ENCODE peak calls at places on chromosomes 6 and 20, in eight cellular contexts. Y is breast epithelium; J is Caco-2; I is SJSA1; W is H9; O is naive thymus-derived CD4-positive, alpha-beta T cell; E is heart left ventricle; Z is upper lobe of right lung. G is an unnamed sample. For H3K9me3, the result is how much of the 10 kb centered on the place peaks cover.

GRCh38 chr20:61933951-61934715 is 131.5 kb downstream of the TAF4 start:
- DNase-seq in Y (no peak), J (peak), I (no peak), W (no peak), O (no peak), E (no peak), Z (peak), G (no peak)

GRCh38 chr6:25876203-25876602 is 2.2 kb upstream of the SLC17A3 start:
- DNase-seq in Y (no peak), J (no peak), I (no peak), W (no peak), O (no peak), E (no peak), Z (no peak), G (no peak)

GRCh38 chr6:119479860-119480655 is 130.5 kb upstream of the MAN1A1 start:
- DNase-seq in Y (no peak), J (no peak), I (no peak), W (no peak), O (no peak), E (no peak), Z (no peak), G (no peak)

GRCh38 chr20:13865825-13866351 is 81.1 kb downstream of the NDUFAF5 start:
- DNase-seq in Y (no peak), J (no peak), I (no peak), W (no peak), O (no peak), E (no peak), Z (no peak), G (no peak)

GRCh38 chr6:57262901-57263694 is 41.0 kb upstream of the RAB23 start:
- DNase-seq in Y (no peak), J (no peak), I (peak), W (no peak), O (no peak), E (no peak), Z (no peak), G (no peak)

GRCh38 chr20:57402206-57403125 is 11.3 kb downstream of the RBM38 start:
- DNase-seq in Y (no peak), J (no peak), I (no peak), W (no peak), O (no peak), E (no peak), Z (no peak), G (no peak)

GRCh38 chr6:46948699-46949098 is 27.0 kb upstream of the ADGRF5 start:
- DNase-seq in Y (no peak), J (no peak), I (peak), W (no peak), O (no peak), E (peak), Z (no peak), G (no peak)

GRCh38 chr20:1440024-1440423 is 26.6 kb downstream of the NSFL1C start:
- DNase-seq in Y (no peak), J (no peak), I (no peak), W (peak), O (no peak), E (no peak), Z (no peak), G (no peak)

GRCh38 chr6:80197474-80197873 is 91.0 kb downstream of the BCKDHB start:
- DNase-seq in Y (no peak), J (no peak), I (no peak), W (no peak), O (no peak), E (peak), Z (no peak), G (no peak)

GRCh38 chr20:63937596-63937995 is 18.6 kb downstream of the UCKL1 start:
- DNase-seq in Y (no peak), J (no peak), I (no peak), W (no peak), O (no peak), E (no peak), Z (no peak), G (no peak)

GRCh38 chr6:139597087-139597763 is 222.8 kb upstream of the CITED2 start:
- DNase-seq in Y (no peak), J (no peak), I (no peak), W (no peak), O (no peak), E (no peak), Z (no peak), G (no peak)

GRCh38 chr6:131982740-131983259 is 31.6 kb upstream of the CCN2 start:
- DNase-seq in Y (no peak), J (no peak), I (peak), W (no peak), O (no peak), E (no peak), Z (no peak), G (no peak)

GRCh38 chr20:54207743-54208491 is at the start of gene PFDN4:
- DNase-seq in Y (peak), J (peak), I (peak), W (peak), O (peak), E (peak), Z (peak), G (peak)

GRCh38 chr6:31614674-31615578 is at the start of gene AIF1:
- DNase-seq in Y (no peak), J (peak), I (no peak), W (no peak), O (no peak), E (no peak), Z (no peak), G (no peak)

GRCh38 chr20:41566896-41567527 is 51.2 kb downstream of the CHD6 start:
- DNase-seq in Y (no peak), J (no peak), I (no peak), W (no peak), O (no peak), E (no peak), Z (no peak), G (no peak)

GRCh38 chr6:3841711-3842565 is 7.2 kb upstream of the FAM50B start:
- DNase-seq in Y (peak), J (no peak), I (peak), W (no peak), O (no peak), E (no peak), Z (no peak), G (no peak)

GRCh38 chr6:52365871-52366540 is 4.1 kb downstream of the PAQR8 start:
- DNase-seq in Y (no peak), J (no peak), I (peak), W (no peak), O (no peak), E (no peak), Z (no peak), G (no peak)

GRCh38 chr6:6752129-6752528 is 163.6 kb downstream of the LY86 start:
- DNase-seq in Y (no peak), J (no peak), I (no peak), W (no peak), O (no peak), E (no peak), Z (no peak), G (no peak)

GRCh38 chr20:62365814-62366369 is 1.2 kb downstream of the LAMA5 start:
- DNase-seq in Y (no peak), J (peak), I (no peak), W (peak), O (no peak), E (peak), Z (peak), G (no peak)

GRCh38 chr6:153312633-153313032 is 181.6 kb upstream of the RGS17 start:
- DNase-seq in Y (no peak), J (no peak), I (peak), W (peak), O (no peak), E (no peak), Z (peak), G (no peak)

GRCh38 chr6:24854077-24854670 is 55.5 kb upstream of the ARMH2 start:
- DNase-seq in Y (no peak), J (no peak), I (no peak), W (no peak), O (no peak), E (no peak), Z (no peak), G (no peak)

GRCh38 chr6:6323352-6323751 is 2.9 kb upstream of the F13A1 start:
- DNase-seq in Y (no peak), J (no peak), I (no peak), W (no peak), O (no peak), E (no peak), Z (no peak), G (no peak)

GRCh38 chr6:42131531-42131930 is 10.9 kb downstream of the C6orf132 start:
- DNase-seq in Y (no peak), J (no peak), I (peak), W (no peak), O (no peak), E (no peak), Z (no peak), G (no peak)

GRCh38 chr20:4455301-4455701 is 266.4 kb upstream of the PRND start:
- DNase-seq in Y (no peak), J (no peak), I (no peak), W (no peak), O (no peak), E (no peak), Z (no peak), G (no peak)

GRCh38 chr6:166782541-166782940 is 155.5 kb upstream of the RPS6KA2 start:
- DNase-seq in Y (no peak), J (no peak), I (no peak), W (no peak), O (no peak), E (no peak), Z (no peak), G (no peak)

GRCh38 chr6:138285800-138286199 is 67.5 kb upstream of the PBOV1 start:
- DNase-seq in Y (no peak), J (no peak), I (no peak), W (no peak), O (no peak), E (no peak), Z (no peak), G (no peak)

GRCh38 chr20:37111926-37112455 is 16.2 kb upstream of the RBL1 start:
- DNase-seq in Y (no peak), J (no peak), I (no peak), W (no peak), O (no peak), E (no peak), Z (no peak), G (no peak)

GRCh38 chr6:150528648-150529285 is 70.9 kb upstream of the PLEKHG1 start:
- DNase-seq in Y (peak), J (peak), I (no peak), W (peak), O (no peak), E (peak), Z (no peak), G (no peak)

GRCh38 chr20:3563548-3564177 is 92.8 kb downstream of the ATRN start:
- DNase-seq in Y (no peak), J (no peak), I (peak), W (no peak), O (no peak), E (no peak), Z (no peak), G (no peak)

GRCh38 chr6:28776269-28777146 is 147.3 kb downstream of the TRIM27 start:
- DNase-seq in Y (no peak), J (no peak), I (no peak), W (peak), O (no peak), E (no peak), Z (no peak), G (no peak)

GRCh38 chr6:27547157-27548075 is 74.5 kb upstream of the ZNF184 start:
- DNase-seq in Y (no peak), J (peak), I (peak), W (peak), O (no peak), E (no peak), Z (no peak), G (no peak)

GRCh38 chr20:62922451-62922921 is 3.8 kb downstream of the DIDO1 start:
- DNase-seq in Y (no peak), J (peak), I (no peak), W (no peak), O (no peak), E (no peak), Z (no peak), G (peak)

GRCh38 chr6:77837034-77837784 is 184.4 kb downstream of the MEI4 start:
- DNase-seq in Y (no peak), J (no peak), I (no peak), W (no peak), O (no peak), E (no peak), Z (no peak), G (no peak)

GRCh38 chr6:6918216-6918983 is 189.4 kb upstream of the RREB1 start:
- DNase-seq in Y (no peak), J (no peak), I (no peak), W (no peak), O (no peak), E (no peak), Z (no peak), G (no peak)

GRCh38 chr6:6815732-6816131 is 227.2 kb downstream of the LY86 start:
- DNase-seq in Y (no peak), J (no peak), I (no peak), W (no peak), O (no peak), E (no peak), Z (no peak), G (no peak)

GRCh38 chr6:157710604-157711003 is 112.4 kb upstream of the SNX9 start:
- DNase-seq in Y (no peak), J (no peak), I (no peak), W (no peak), O (no peak), E (no peak), Z (no peak), G (no peak)

DNA sequence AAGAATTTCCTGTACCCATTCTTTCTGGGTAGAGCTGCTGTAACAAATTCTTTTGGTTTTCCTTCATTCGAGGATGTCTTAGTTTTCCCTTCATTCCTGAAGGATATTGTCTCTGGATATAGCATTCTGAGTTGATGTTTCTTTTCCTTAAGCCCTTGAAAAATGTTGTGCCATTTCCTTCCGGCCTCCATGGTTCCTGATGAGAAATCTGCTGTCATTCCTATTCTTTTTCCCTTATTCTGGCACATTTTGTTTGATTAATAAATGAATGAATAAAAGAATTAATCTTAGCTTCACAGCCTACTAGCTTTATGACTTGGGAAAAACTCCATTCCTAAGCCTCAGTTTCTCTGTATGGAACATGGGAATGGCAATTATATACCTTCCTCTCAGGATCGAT is 173.1 kb downstream of the EYA2 start:
- DNase-seq in Y (no peak), J (no peak), I (no peak), W (no peak), O (no peak), E (no peak), Z (no peak), G (no peak)
- H3K9me3 ChIP-seq in Y (under half), J (under half), I (under half), W (under half), O (under half), E (under half), Z (under half), G (under half)

DNA sequence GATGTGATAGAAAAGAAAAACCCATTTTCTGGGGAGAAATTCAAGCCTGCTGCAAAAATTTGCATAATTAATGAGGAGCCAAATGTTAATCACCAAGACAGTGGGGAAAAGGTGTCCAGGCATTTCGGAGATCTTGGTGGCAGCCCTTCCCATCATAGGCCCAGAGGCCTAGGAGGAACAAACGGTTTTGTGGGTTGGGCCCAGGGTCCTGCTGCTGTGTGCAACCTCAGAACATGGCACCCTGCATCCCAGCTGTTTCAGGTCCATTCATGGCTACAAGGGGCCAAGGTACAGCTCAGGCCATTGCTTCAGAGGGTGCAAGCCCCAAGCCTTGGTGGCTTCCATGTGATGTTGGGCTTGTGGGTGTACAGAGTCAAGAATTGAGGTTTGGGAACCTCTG is 189.8 kb upstream of the IMPG1 start:
- DNase-seq in Y (no peak), J (no peak), I (no peak), W (no peak), O (no peak), E (no peak), Z (no peak), G (no peak)
- H3K9me3 ChIP-seq in Y (under half), J (under half), I (under half), W (under half), O (under half), E (under half), Z (under half), G (under half)

GRCh38 chr6:22372922-22373321 is 76.1 kb upstream of the PRL start:
- DNase-seq in Y (no peak), J (no peak), I (no peak), W (no peak), O (no peak), E (no peak), Z (no peak), G (no peak)
- H3K9me3 ChIP-seq in Y (under half), J (under half), I (under half), W (under half), O (under half), E (under half), Z (under half), G (under half)

GRCh38 chr6:37221585-37222124 is 35.9 kb upstream of the TBC1D22B start:
- DNase-seq in Y (no peak), J (no peak), I (no peak), W (no peak), O (no peak), E (no peak), Z (no peak), G (no peak)
- H3K9me3 ChIP-seq in Y (under half), J (under half), I (under half), W (under half), O (under half), E (under half), Z (under half), G (under half)

DNA sequence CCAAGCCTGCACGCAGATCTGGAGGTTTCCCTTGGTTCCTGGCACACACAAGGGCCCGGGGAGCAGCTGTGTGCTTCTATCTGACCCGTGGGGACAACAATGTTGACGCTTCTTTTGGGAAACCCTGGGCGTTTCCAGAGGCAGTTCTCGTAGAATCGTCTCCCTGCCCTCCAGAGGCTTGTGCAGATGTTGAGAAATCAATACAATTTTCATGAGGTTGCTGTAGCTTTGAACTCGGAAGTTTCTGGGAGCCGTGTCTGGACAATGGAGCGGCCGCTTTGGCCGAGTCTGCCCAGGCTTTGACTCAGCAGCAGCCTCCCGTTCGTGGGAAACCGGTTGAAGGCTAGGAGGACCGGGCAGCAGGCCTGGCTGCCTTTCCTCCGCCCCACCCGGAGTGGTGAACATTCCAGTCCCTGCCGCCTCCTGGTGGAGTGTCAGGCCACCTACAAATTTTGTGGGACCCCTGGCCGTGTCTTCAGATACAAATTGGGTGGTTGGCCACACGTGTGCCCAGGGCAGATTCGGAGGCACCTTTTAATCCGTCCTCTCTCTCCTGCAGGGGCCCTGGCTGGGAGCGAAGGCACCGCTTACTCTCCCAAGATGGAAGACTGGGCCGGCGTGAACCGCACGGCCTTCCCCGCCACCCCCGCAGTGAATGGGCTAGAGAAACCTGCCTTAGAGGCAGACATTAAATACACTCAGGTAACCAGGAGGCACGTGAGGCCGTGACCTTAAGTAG is 2.7 kb downstream of the PAX1 start:
- DNase-seq in Y (no peak), J (no peak), I (no peak), W (no peak), O (no peak), E (no peak), Z (no peak), G (no peak)
- H3K9me3 ChIP-seq in Y (under half), J (under half), I (under half), W (under half), O (under half), E (under half), Z (under half), G (under half)

GRCh38 chr20:55790178-55790577 is 215.1 kb downstream of the CBLN4 start:
- DNase-seq in Y (no peak), J (no peak), I (no peak), W (no peak), O (no peak), E (no peak), Z (no peak), G (no peak)
- H3K9me3 ChIP-seq in Y (under half), J (under half), I (under half), W (under half), O (under half), E (under half), Z (under half), G (under half)

GRCh38 chr6:105968955-105969333 is 117.2 kb upstream of the PRDM1 start:
- DNase-seq in Y (no peak), J (no peak), I (no peak), W (no peak), O (no peak), E (no peak), Z (no peak), G (no peak)
- H3K9me3 ChIP-seq in Y (under half), J (under half), I (under half), W (under half), O (under half), E (under half), Z (under half), G (under half)

GRCh38 chr20:39631557-39631956 is 669.4 kb downstream of the DHX35 start:
- DNase-seq in Y (no peak), J (no peak), I (no peak), W (no peak), O (no peak), E (no peak), Z (no peak), G (no peak)
- H3K9me3 ChIP-seq in Y (under half), J (under half), I (under half), W (under half), O (under half), E (under half), Z (under half), G (under half)

GRCh38 chr20:59858425-59858824 is 75.0 kb downstream of the SYCP2 start:
- DNase-seq in Y (no peak), J (no peak), I (no peak), W (no peak), O (no peak), E (no peak), Z (no peak), G (no peak)
- H3K9me3 ChIP-seq in Y (under half), J (under half), I (under half), W (under half), O (under half), E (under half), Z (under half), G (under half)

G was measured in T-helper 17 cell.